ENCODE peak calls at places on chromosomes 13 and 19, in eight cellular contexts. D is epithelial cell of esophagus; O is neural progenitor cell; J is HFFc6; H is body of pancreas; Z is PC-9; X is CD8-positive, alpha-beta T cell; U is AG04450. Y is an unnamed sample.

GRCh38 chr19:54952591-54953344 is 5.4 kb upstream of the NLRP7 start:
- DNase-seq in D (peak), O (peak), J (no peak), H (no peak), Z (peak), X (no peak), U (no peak), Y (no peak)

GRCh38 chr19:55642153-55643002 is 1.1 kb upstream of the ZNF581 start:
- DNase-seq in D (peak), O (peak), J (no peak), H (no peak), Z (no peak), X (peak), U (no peak), Y (no peak)

GRCh38 chr13:80454245-80454644 is 113.3 kb upstream of the SPRY2 start:
- DNase-seq in D (peak), O (no peak), J (no peak), H (no peak), Z (no peak), X (no peak), U (no peak), Y (no peak)

GRCh38 chr13:98173431-98173921 is 3.6 kb downstream of the RNF113B start:
- DNase-seq in D (peak), O (peak), J (peak), H (peak), Z (peak), X (no peak), U (peak), Y (no peak)

GRCh38 chr13:25469179-25469545 is 97.4 kb downstream of the ATP8A2 start:
- DNase-seq in D (no peak), O (no peak), J (no peak), H (no peak), Z (no peak), X (no peak), U (no peak), Y (no peak)

GRCh38 chr13:67574320-67575233 is 344.4 kb upstream of the PCDH9 start:
- DNase-seq in D (peak), O (no peak), J (no peak), H (no peak), Z (peak), X (no peak), U (peak), Y (no peak)

GRCh38 chr19:342801-343421 is 1.7 kb downstream of the MIER2 start:
- DNase-seq in D (peak), O (no peak), J (peak), H (peak), Z (peak), X (no peak), U (peak), Y (no peak)

GRCh38 chr19:19528721-19529490 is at the start of gene YJEFN3:
- DNase-seq in D (no peak), O (peak), J (no peak), H (no peak), Z (no peak), X (no peak), U (no peak), Y (no peak)

GRCh38 chr13:20824762-20825161 is 51.0 kb upstream of the EEF1AKMT1 start:
- DNase-seq in D (no peak), O (no peak), J (peak), H (no peak), Z (no peak), X (no peak), U (no peak), Y (no peak)

GRCh38 chr19:7397687-7398086 is 49.0 kb downstream of the ARHGEF18 start:
- DNase-seq in D (peak), O (no peak), J (peak), H (no peak), Z (peak), X (no peak), U (peak), Y (no peak)

DNA sequence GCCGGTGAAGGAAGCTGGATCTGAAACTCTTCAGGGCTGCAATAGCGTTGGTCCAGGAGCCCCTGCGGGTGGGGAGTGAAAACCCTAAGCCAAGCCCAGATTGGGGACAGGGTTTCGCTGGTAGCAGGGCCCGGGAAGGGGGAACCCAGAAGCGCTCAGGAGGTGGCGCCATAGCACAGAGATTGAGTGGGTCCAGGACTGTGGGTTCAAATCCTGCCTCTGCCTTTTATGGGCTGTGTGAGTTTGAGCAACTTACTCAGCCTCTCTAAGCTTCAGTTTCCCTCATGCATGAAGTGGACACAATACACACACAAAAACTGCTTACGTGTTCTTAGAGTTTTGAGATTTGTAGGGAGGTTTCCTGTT is 8.3 kb upstream of the SYCN start:
- DNase-seq in D (no peak), O (peak), J (no peak), H (peak), Z (no peak), X (peak), U (no peak), Y (no peak)
- TF ChIP-seq CTCF in D (peak), O (peak), J (peak), H (peak), Z (peak), X (peak), U (peak), Y (no peak)

GRCh38 chr13:110866491-110867170 is 48.2 kb downstream of the ANKRD10 start:
- DNase-seq in D (no peak), O (no peak), J (no peak), H (no peak), Z (no peak), X (no peak), U (no peak), Y (no peak)
- TF ChIP-seq CTCF in D (no peak), O (no peak), J (no peak), H (no peak), Z (no peak), X (no peak), U (no peak), Y (no peak)

GRCh38 chr19:48059331-48059730 is 15.5 kb upstream of the CABP5 start:
- DNase-seq in D (no peak), O (no peak), J (no peak), H (no peak), Z (no peak), X (no peak), U (no peak), Y (no peak)
- TF ChIP-seq CTCF in D (no peak), O (no peak), J (no peak), H (no peak), Z (no peak), X (no peak), U (no peak), Y (no peak)

GRCh38 chr13:48731957-48732569 is 78.3 kb downstream of the CYSLTR2 start:
- DNase-seq in D (peak), O (peak), J (no peak), H (peak), Z (no peak), X (peak), U (no peak), Y (no peak)
- TF ChIP-seq CTCF in D (peak), O (peak), J (peak), H (peak), Z (peak), X (peak), U (peak), Y (peak)

DNA sequence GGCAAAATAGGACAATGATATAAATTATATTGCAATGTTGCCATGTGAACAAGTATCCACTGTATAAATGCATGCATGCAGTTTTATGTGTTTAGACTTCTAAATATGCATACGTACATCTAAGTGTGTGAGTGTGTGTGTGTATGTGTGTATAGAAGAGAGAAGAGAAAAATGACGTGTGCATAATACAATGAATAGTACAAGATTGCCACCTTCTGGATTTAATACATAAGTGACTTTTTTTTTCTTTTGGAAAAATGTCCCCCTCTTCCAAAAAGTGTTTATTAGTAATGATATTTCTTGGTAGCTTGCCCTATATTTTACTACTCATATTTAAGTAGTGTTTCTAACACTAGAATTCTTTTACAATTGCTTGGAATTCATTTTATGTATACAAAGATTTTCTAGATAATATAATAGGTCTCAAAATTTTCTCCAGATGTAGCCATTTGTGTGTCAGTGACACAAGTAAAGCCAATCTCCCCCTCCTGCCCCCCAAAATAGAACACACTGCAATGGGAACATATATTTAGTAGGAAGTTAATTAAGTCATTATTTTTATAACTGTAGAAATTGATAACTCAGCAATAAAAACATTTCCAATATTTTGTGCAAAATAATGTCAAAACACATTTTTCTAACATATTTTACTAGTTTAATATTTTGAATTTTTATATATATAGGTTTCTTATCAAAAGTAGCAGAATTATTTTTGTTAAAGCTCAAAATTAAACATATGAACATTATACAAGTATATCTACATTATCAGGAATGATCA is 783.3 kb upstream of the ATXN8OS start:
- DNase-seq in D (peak), O (peak), J (no peak), H (no peak), Z (no peak), X (no peak), U (no peak), Y (no peak)
- TF ChIP-seq CTCF in D (peak), O (peak), J (no peak), H (peak), Z (peak), X (no peak), U (no peak), Y (peak)

GRCh38 chr19:35736913-35737886 is 5.1 kb downstream of the IGFLR1 start:
- DNase-seq in D (peak), O (no peak), J (no peak), H (no peak), Z (no peak), X (no peak), U (no peak), Y (no peak)
- TF ChIP-seq CTCF in D (peak), O (no peak), J (peak), H (no peak), Z (peak), X (peak), U (peak), Y (peak)

GRCh38 chr13:83150616-83151307 is 731.5 kb downstream of the SLITRK1 start:
- DNase-seq in D (no peak), O (no peak), J (no peak), H (no peak), Z (no peak), X (no peak), U (no peak), Y (no peak)
- TF ChIP-seq CTCF in D (no peak), O (peak), J (peak), H (no peak), Z (no peak), X (no peak), U (no peak), Y (no peak)

GRCh38 chr13:36130542-36131214 is 504 bp downstream of the DCLK1 start:
- DNase-seq in D (peak), O (peak), J (no peak), H (no peak), Z (no peak), X (no peak), U (no peak), Y (no peak)

GRCh38 chr13:36131931-36132297 is 732 bp upstream of the DCLK1 start:
- DNase-seq in D (no peak), O (no peak), J (no peak), H (no peak), Z (no peak), X (no peak), U (no peak), Y (no peak)

GRCh38 chr13:36131215-36131930 is at the start of gene DCLK1:
- DNase-seq in D (peak), O (peak), J (no peak), H (peak), Z (no peak), X (no peak), U (no peak), Y (peak)

GRCh38 chr13:36129539-36129938 is 1.6 kb downstream of the DCLK1 start:
- DNase-seq in D (no peak), O (no peak), J (no peak), H (no peak), Z (no peak), X (no peak), U (no peak), Y (no peak)

DNA sequence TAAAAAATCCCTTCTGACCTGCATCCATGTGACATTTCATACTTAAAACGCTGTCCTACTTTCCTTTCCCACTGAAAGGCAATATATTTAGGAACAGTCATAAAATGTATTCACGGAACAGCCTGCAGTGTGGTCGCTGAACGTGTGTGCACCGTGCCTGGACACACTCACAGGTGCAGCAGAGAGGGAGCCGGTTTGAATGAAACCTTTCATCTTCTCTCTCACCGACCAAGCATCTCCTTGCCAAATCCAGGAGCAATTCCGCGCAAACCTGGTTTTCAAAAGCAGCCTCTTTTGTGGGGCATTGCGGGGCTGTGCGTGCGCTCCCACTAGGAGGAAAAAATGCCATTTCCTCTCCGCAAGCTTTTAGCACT is 1.0 kb downstream of the DCLK1 start:
- DNase-seq in D (no peak), O (no peak), J (no peak), H (no peak), Z (no peak), X (no peak), U (no peak), Y (no peak)
- TF ChIP-seq CTCF in D (no peak), O (no peak), J (no peak), H (no peak), Z (no peak), X (no peak), U (no peak), Y (no peak)

DNA sequence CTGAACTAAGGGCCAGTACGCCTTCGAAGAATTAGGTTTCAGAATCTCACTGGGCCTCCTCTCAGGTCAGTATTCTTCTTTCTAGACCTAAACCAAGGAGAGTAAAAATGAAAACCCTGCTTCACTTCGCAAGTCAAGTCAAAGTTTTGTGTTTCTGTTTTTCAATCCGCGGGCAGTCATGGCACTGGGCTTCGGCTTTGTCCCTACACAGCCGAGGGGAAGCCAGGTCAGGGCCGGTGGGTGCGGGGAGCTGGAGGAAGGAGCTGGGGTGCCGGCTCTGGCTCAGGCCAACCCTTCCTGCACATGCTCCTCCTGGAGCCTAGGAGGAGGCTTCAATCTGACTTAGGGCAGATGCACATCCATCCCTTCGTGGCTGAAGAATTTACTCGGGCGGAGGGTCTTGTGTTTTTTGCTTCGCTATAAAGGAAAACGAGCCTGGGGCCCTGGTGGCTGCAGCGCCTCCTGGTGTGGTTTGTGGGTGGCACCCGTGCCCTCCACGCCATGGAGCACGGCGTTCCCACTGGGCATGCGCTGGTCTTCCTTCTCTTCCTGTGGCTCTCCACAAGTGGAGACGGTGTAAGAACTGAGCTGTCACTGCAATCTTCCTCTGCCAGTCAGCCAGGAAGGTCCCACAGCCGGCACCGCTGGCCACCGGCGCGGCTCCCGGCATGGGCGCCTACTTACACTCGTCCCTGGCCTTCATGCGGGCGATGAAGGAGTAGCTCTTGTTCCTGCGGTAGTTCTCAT is 22.5 kb downstream of the C19orf44 start:
- DNase-seq in D (no peak), O (no peak), J (no peak), H (no peak), Z (no peak), X (no peak), U (no peak), Y (no peak)
- TF ChIP-seq CTCF in D (no peak), O (peak), J (peak), H (no peak), Z (no peak), X (no peak), U (no peak), Y (no peak)